ENCODE peak calls at places on chromosomes 1 and 21, in seven cellular contexts. One of them, this sample, is unnamed.

GRCh38 chr1:14165289-14165867 is 433.1 kb upstream of the KAZN start:
- DNase-seq in CD8-positive, alpha-beta T cell: no peak
- DNase-seq in cardiac fibroblast: no peak
- DNase-seq in coronary artery: no peak
- DNase-seq in IMR-90: no peak
- DNase-seq in adrenal gland: no peak
- DNase-seq in GM23338: peak; percentile 23
- DNase-seq in this sample: no peak

GRCh38 chr1:74953622-74954021 is 180.6 kb upstream of the LHX8 start:
- DNase-seq in CD8-positive, alpha-beta T cell: no peak
- DNase-seq in cardiac fibroblast: no peak
- DNase-seq in coronary artery: no peak
- DNase-seq in IMR-90: no peak
- DNase-seq in adrenal gland: no peak
- DNase-seq in GM23338: no peak
- DNase-seq in this sample: no peak

GRCh38 chr21:44365251-44365966 is 12.0 kb downstream of the TRPM2 start:
- DNase-seq in CD8-positive, alpha-beta T cell: no peak
- DNase-seq in cardiac fibroblast: no peak
- DNase-seq in coronary artery: peak; percentile 71
- DNase-seq in IMR-90: no peak
- DNase-seq in adrenal gland: no peak
- DNase-seq in GM23338: no peak
- DNase-seq in this sample: no peak

GRCh38 chr21:45073301-45074047 is 906 bp upstream of the ADARB1 start:
- DNase-seq in CD8-positive, alpha-beta T cell: no peak
- DNase-seq in cardiac fibroblast: no peak
- DNase-seq in coronary artery: peak; percentile 79
- DNase-seq in IMR-90: peak; percentile 44
- DNase-seq in adrenal gland: peak; percentile 66
- DNase-seq in GM23338: peak; percentile 64
- DNase-seq in this sample: peak; percentile 63

GRCh38 chr21:41147096-41147978 is 20.6 kb upstream of the BACE2 start:
- DNase-seq in CD8-positive, alpha-beta T cell: no peak
- DNase-seq in cardiac fibroblast: no peak
- DNase-seq in coronary artery: no peak
- DNase-seq in IMR-90: no peak
- DNase-seq in adrenal gland: no peak
- DNase-seq in GM23338: no peak
- DNase-seq in this sample: no peak

GRCh38 chr1:213714645-213715044 is 273.1 kb upstream of the PROX1 start:
- DNase-seq in CD8-positive, alpha-beta T cell: no peak
- DNase-seq in cardiac fibroblast: no peak
- DNase-seq in coronary artery: no peak
- DNase-seq in IMR-90: no peak
- DNase-seq in adrenal gland: no peak
- DNase-seq in GM23338: no peak
- DNase-seq in this sample: no peak

GRCh38 chr21:28615276-28615675 is 377.4 kb downstream of the LTN1 start:
- DNase-seq in CD8-positive, alpha-beta T cell: no peak
- DNase-seq in cardiac fibroblast: peak; percentile 51
- DNase-seq in coronary artery: no peak
- DNase-seq in IMR-90: peak; percentile 84
- DNase-seq in adrenal gland: no peak
- DNase-seq in GM23338: no peak
- DNase-seq in this sample: no peak

GRCh38 chr1:226310637-226311195 is 1.8 kb upstream of the LIN9 start:
- DNase-seq in CD8-positive, alpha-beta T cell: no peak
- DNase-seq in cardiac fibroblast: no peak
- DNase-seq in coronary artery: no peak
- DNase-seq in IMR-90: no peak
- DNase-seq in adrenal gland: no peak
- DNase-seq in GM23338: no peak
- DNase-seq in this sample: no peak

GRCh38 chr1:74237035-74237434 is 1.8 kb downstream of the TNNI3K start:
- DNase-seq in CD8-positive, alpha-beta T cell: no peak
- DNase-seq in cardiac fibroblast: no peak
- DNase-seq in coronary artery: no peak
- DNase-seq in IMR-90: no peak
- DNase-seq in adrenal gland: no peak
- DNase-seq in GM23338: no peak
- DNase-seq in this sample: no peak

GRCh38 chr1:118659646-118660045 is 328.5 kb downstream of the TBX15 start:
- DNase-seq in CD8-positive, alpha-beta T cell: no peak
- DNase-seq in cardiac fibroblast: no peak
- DNase-seq in coronary artery: no peak
- DNase-seq in IMR-90: no peak
- DNase-seq in adrenal gland: no peak
- DNase-seq in GM23338: no peak
- DNase-seq in this sample: no peak

GRCh38 chr1:66331641-66332523 is 202.1 kb upstream of the SGIP1 start:
- DNase-seq in CD8-positive, alpha-beta T cell: no peak
- DNase-seq in cardiac fibroblast: peak; percentile 92
- DNase-seq in coronary artery: peak; percentile 83
- DNase-seq in IMR-90: peak; percentile 85
- DNase-seq in adrenal gland: peak; percentile 73
- DNase-seq in GM23338: peak; percentile 80
- DNase-seq in this sample: peak; percentile 65

GRCh38 chr1:64212023-64212422 is 8.6 kb downstream of the UBE2U start:
- DNase-seq in CD8-positive, alpha-beta T cell: no peak
- DNase-seq in cardiac fibroblast: peak; percentile 18
- DNase-seq in coronary artery: no peak
- DNase-seq in IMR-90: peak; percentile 91
- DNase-seq in adrenal gland: no peak
- DNase-seq in GM23338: no peak
- DNase-seq in this sample: no peak

GRCh38 chr1:153790996-153791855 is 16.0 kb downstream of the SLC27A3 start:
- DNase-seq in CD8-positive, alpha-beta T cell: no peak
- DNase-seq in cardiac fibroblast: peak; percentile 92
- DNase-seq in coronary artery: no peak
- DNase-seq in IMR-90: peak; percentile 94
- DNase-seq in adrenal gland: no peak
- DNase-seq in GM23338: no peak
- DNase-seq in this sample: no peak

GRCh38 chr1:34130306-34130705 is 34.7 kb downstream of the CSMD2 start:
- DNase-seq in CD8-positive, alpha-beta T cell: no peak
- DNase-seq in cardiac fibroblast: no peak
- DNase-seq in coronary artery: peak; percentile 36
- DNase-seq in IMR-90: no peak
- DNase-seq in adrenal gland: no peak
- DNase-seq in GM23338: no peak
- DNase-seq in this sample: no peak

GRCh38 chr1:71577451-71578131 is 496.8 kb upstream of the ZRANB2 start:
- DNase-seq in CD8-positive, alpha-beta T cell: no peak
- DNase-seq in cardiac fibroblast: no peak
- DNase-seq in coronary artery: no peak
- DNase-seq in IMR-90: no peak
- DNase-seq in adrenal gland: no peak
- DNase-seq in GM23338: no peak
- DNase-seq in this sample: no peak

GRCh38 chr1:54355931-54356679 is 50.1 kb downstream of the SSBP3 start:
- DNase-seq in CD8-positive, alpha-beta T cell: no peak
- DNase-seq in cardiac fibroblast: no peak
- DNase-seq in coronary artery: no peak
- DNase-seq in IMR-90: no peak
- DNase-seq in adrenal gland: no peak
- DNase-seq in GM23338: no peak
- DNase-seq in this sample: no peak
- H3K4me3 ChIP-seq in CD8-positive, alpha-beta T cell: peak overlapping the region; percentile 64
- H3K4me3 ChIP-seq in cardiac fibroblast: no peak overlapping the region
- H3K4me3 ChIP-seq in coronary artery: peak overlapping the region; percentile 19
- H3K4me3 ChIP-seq in IMR-90: no peak overlapping the region
- H3K4me3 ChIP-seq in adrenal gland: no peak overlapping the region
- H3K4me3 ChIP-seq in GM23338: no peak overlapping the region
- H3K4me3 ChIP-seq in this sample: no peak overlapping the region

DNA sequence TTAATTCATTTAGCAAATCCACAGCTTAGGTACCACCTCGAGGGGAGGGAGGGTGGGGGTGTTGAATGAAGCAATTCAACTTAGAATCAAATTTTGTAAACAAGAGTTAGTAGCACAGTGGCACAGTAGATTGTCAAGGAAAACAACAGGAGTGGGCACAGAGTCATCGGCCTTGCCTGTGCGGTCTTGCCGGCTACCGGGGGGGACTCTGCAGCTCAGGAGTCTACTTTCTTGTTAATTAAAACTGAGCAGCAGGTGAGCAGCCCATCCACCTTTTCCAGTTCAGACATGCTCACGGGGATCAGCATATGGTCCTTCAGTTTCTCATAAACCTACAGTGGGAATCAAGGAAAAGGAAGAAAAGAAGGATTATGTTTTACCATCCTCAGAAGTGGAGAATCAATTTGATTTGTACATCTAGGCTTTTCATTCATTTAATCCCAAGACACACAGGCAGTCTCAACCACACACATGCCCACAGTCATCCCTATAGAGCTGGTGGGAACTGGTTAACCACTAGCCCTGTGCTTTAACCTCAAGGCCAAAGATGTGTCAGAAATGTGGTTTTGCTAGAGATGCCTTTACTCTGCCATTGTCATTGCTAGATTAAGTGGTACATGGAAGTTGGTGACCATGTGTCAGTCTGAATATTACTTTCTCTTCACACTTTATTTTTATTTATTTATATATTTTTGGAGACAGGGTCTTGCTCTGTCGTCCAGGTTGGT is 45.0 kb upstream of the BCL10 start:
- DNase-seq in CD8-positive, alpha-beta T cell: no peak
- DNase-seq in cardiac fibroblast: peak; percentile 43
- DNase-seq in coronary artery: no peak
- DNase-seq in IMR-90: peak; percentile 75
- DNase-seq in adrenal gland: no peak
- DNase-seq in GM23338: no peak
- DNase-seq in this sample: no peak
- H3K4me3 ChIP-seq in CD8-positive, alpha-beta T cell: no peak overlapping the region
- H3K4me3 ChIP-seq in cardiac fibroblast: no peak overlapping the region
- H3K4me3 ChIP-seq in coronary artery: no peak overlapping the region
- H3K4me3 ChIP-seq in IMR-90: no peak overlapping the region
- H3K4me3 ChIP-seq in adrenal gland: no peak overlapping the region
- H3K4me3 ChIP-seq in GM23338: no peak overlapping the region
- H3K4me3 ChIP-seq in this sample: no peak overlapping the region

DNA sequence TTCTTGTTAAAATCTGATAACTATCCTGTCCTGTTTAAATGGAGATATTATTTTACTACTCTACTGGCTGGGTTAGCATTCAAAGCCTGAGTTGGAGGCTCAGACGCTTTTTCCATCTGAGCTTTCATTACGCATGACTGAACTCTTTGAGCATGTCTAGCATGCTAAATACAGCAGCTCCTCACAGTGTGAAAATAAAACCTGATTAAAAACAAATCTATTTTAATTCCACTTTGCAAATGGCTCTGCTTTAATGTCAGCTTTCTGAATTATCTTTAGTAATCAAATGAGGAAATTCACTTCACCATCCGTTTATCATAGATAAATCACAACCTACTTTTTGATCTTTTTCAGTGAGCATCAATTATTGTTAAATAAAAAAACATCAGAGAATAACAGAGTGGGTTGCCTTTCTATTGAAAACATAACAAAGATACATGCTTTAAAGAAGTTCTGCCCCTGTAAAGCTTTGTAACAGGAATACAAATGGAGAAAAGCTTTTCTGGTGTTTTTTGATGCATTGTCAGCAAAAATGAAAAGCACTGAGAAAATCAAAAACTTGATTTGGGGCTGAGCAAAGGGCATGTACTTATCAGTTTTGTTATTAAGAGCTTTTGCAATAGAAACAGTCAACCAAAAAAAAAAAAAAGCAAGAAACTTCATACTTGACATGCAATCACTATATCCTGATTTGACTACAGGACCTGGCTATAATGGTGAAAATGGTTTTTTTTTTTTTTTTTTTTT is 3.5 kb upstream of the SPEN start:
- DNase-seq in CD8-positive, alpha-beta T cell: no peak
- DNase-seq in cardiac fibroblast: no peak
- DNase-seq in coronary artery: no peak
- DNase-seq in IMR-90: no peak
- DNase-seq in adrenal gland: no peak
- DNase-seq in GM23338: no peak
- DNase-seq in this sample: no peak
- H3K4me3 ChIP-seq in CD8-positive, alpha-beta T cell: no peak overlapping the region
- H3K4me3 ChIP-seq in cardiac fibroblast: no peak overlapping the region
- H3K4me3 ChIP-seq in coronary artery: no peak overlapping the region
- H3K4me3 ChIP-seq in IMR-90: no peak overlapping the region
- H3K4me3 ChIP-seq in adrenal gland: no peak overlapping the region
- H3K4me3 ChIP-seq in GM23338: no peak overlapping the region
- H3K4me3 ChIP-seq in this sample: no peak overlapping the region

DNA sequence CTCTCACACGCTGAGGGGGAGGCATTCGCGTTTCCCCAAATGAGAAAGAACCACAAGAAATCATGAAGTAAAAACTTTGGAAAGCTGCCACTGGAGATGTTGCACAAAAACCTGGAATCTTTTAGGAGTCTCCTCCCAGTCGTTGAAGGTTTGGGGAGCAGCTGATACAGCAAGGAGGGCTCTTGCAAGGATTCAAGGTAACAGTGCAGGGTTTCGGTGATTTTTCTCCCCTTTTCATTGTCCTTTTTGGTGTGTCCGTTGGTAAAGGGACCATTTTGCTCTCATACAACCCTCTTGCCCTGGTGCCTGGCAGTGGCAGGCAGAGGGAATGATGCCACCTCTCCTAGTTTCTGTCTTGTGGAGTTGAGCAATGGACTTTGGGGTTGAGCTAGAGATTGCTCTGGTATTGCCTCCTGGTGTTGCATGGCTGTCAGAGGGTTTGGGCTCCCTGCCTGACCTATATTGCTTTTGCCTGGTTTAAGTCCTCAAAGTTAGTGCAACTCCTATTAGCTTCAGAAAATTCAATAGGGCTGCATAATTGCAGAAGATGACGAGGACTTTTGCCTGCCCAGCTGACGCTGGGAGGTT is 872 bp downstream of the BRINP2 start:
- DNase-seq in CD8-positive, alpha-beta T cell: no peak
- DNase-seq in cardiac fibroblast: peak; percentile 16
- DNase-seq in coronary artery: no peak
- DNase-seq in IMR-90: no peak
- DNase-seq in adrenal gland: no peak
- DNase-seq in GM23338: no peak
- DNase-seq in this sample: no peak
- H3K4me3 ChIP-seq in CD8-positive, alpha-beta T cell: no peak overlapping the region
- H3K4me3 ChIP-seq in cardiac fibroblast: no peak overlapping the region
- H3K4me3 ChIP-seq in coronary artery: peak overlapping the region; percentile 67
- H3K4me3 ChIP-seq in IMR-90: no peak overlapping the region
- H3K4me3 ChIP-seq in adrenal gland: peak overlapping the region; percentile 42
- H3K4me3 ChIP-seq in GM23338: peak overlapping the region; percentile 72
- H3K4me3 ChIP-seq in this sample: peak overlapping the region; percentile 22